ENCODE peak calls at places on chromosome 13, in six cellular contexts. K, D, W, H, U and N are unnamed samples.

GRCh38 chr13:34720618-34721017 is 221.5 kb upstream of the NBEA start:
- DNase-seq in U (no peak), K (no peak), H (no peak), D (no peak), W (no peak), N (no peak)

GRCh38 chr13:96075953-96076543 is 13.9 kb upstream of the HS6ST3 start:
- DNase-seq in H (peak; percentile 22), D (no peak), U (no peak), K (no peak), W (no peak), N (no peak)

GRCh38 chr13:73230714-73231113 is 171.9 kb downstream of the KLF5 start:
- DNase-seq in D (no peak), H (no peak), K (no peak), U (no peak), W (no peak), N (no peak)

GRCh38 chr13:33251131-33251629 is 34.4 kb downstream of the STARD13 start:
- DNase-seq in H (no peak), K (no peak), D (no peak), W (no peak), U (no peak), N (peak; percentile 91)

GRCh38 chr13:103161476-103161875 is 95.3 kb upstream of the SLC10A2 start:
- DNase-seq in H (no peak), D (no peak), W (no peak), U (no peak), K (no peak), N (no peak)

GRCh38 chr13:19601749-19602725 is 31.4 kb upstream of the MPHOSPH8 start:
- DNase-seq in W (no peak), D (peak; percentile 61), K (no peak), U (peak; percentile 1), H (peak; percentile 55), N (peak; percentile 46)

GRCh38 chr13:42064966-42065365 is 16.5 kb downstream of the DGKH start:
- DNase-seq in H (no peak), D (no peak), K (no peak), W (no peak), U (no peak), N (no peak)

GRCh38 chr13:100274942-100275506 is 186.1 kb downstream of the PCCA start:
- DNase-seq in D (no peak), W (no peak), H (no peak), U (no peak), K (no peak), N (no peak)

GRCh38 chr13:97974773-97975172 is 21.3 kb downstream of the IPO5 start:
- DNase-seq in H (no peak), U (no peak), K (no peak), W (no peak), D (no peak), N (no peak)

GRCh38 chr13:106277483-106278154 is 257.8 kb downstream of the EFNB2 start:
- DNase-seq in U (no peak), K (no peak), H (peak; percentile 5), W (no peak), D (no peak), N (no peak)

GRCh38 chr13:52454459-52454824 is 836 bp upstream of the CKAP2 start:
- DNase-seq in H (peak; percentile 10), U (no peak), D (no peak), K (peak; percentile 73), W (no peak), N (no peak)

GRCh38 chr13:94030415-94031119 is 448.9 kb downstream of the DCT start:
- DNase-seq in U (no peak), W (no peak), D (no peak), K (no peak), H (peak; percentile 48), N (no peak)

GRCh38 chr13:33761744-33762143 is 56.2 kb upstream of the RFC3 start:
- DNase-seq in D (no peak), U (no peak), W (no peak), H (peak; percentile 14), K (peak; percentile 17), N (no peak)

GRCh38 chr13:20550799-20551198 is 16.2 kb upstream of the IFT88 start:
- DNase-seq in K (no peak), U (no peak), W (no peak), H (no peak), D (no peak), N (no peak)

GRCh38 chr13:68490594-68490993 is 1260.5 kb upstream of the PCDH9 start:
- DNase-seq in U (no peak), K (no peak), H (no peak), D (no peak), W (no peak), N (no peak)

GRCh38 chr13:25886438-25887214 is 165.2 kb downstream of the SHISA2 start:
- DNase-seq in U (no peak), H (no peak), W (no peak), K (no peak), D (no peak), N (no peak)

GRCh38 chr13:99386495-99386894 is 79.3 kb upstream of the GPR183 start:
- DNase-seq in W (no peak), H (no peak), U (no peak), K (no peak), D (no peak), N (no peak)

GRCh38 chr13:59532405-59532804 is 631.3 kb downstream of the DIAPH3 start:
- DNase-seq in H (no peak), K (no peak), W (no peak), U (no peak), D (no peak), N (no peak)

GRCh38 chr13:55583953-55584593 is 1556.6 kb upstream of the PRR20A start:
- DNase-seq in W (no peak), H (no peak), K (no peak), U (no peak), D (no peak), N (no peak)

GRCh38 chr13:99417151-99417820 is 84.0 kb upstream of the TM9SF2 start:
- DNase-seq in U (no peak), D (no peak), H (no peak), W (no peak), K (no peak), N (no peak)

GRCh38 chr13:40480012-40480914 is 186.2 kb downstream of the FOXO1 start:
- DNase-seq in K (no peak), U (no peak), D (no peak), W (no peak), H (peak; percentile 9), N (no peak)

DNA sequence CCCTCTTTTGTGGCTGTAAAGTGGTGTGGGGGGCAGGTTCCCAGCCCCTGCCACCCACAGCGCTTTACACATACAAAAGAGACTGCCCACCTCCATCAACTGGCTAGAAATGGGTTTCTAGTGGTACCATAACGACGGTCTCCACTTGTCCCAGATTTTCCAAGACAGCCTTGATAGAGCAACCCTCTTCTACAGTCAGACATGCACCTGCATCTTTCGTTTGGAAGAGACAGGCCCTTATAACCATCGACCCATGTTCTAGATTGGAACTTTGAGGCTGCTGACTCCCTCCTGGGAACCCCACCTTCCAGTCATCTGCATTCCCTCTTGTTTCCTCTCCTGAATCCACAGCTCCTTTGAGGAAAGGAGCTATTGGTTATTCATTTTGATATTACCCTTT is 63.1 kb downstream of the GSX1 start:
- DNase-seq in D (no peak), U (no peak), H (no peak), W (no peak), K (no peak), N (no peak)
- H3K27me3 ChIP-seq in D (peaks cover 37% of the 10 kb centered on the region), U (no peaks in the 10 kb centered on the region), H (peaks cover 66% of the 10 kb centered on the region), W (no peaks in the 10 kb centered on the region), K (peaks cover 10% of the 10 kb centered on the region), N (no peaks in the 10 kb centered on the region)

GRCh38 chr13:28532226-28533048 is 37.5 kb upstream of the FLT1 start:
- DNase-seq in U (no peak), D (peak; percentile 67), K (no peak), H (peak; percentile 57), W (no peak), N (no peak)

GRCh38 chr13:28534210-28534609 is 39.3 kb upstream of the FLT1 start:
- DNase-seq in H (no peak), U (no peak), K (no peak), D (no peak), W (no peak), N (no peak)

GRCh38 chr13:28531956-28532225 is 37.0 kb upstream of the FLT1 start:
- DNase-seq in D (no peak), U (no peak), K (no peak), H (no peak), W (no peak), N (no peak)

GRCh38 chr13:28533441-28534166 is 38.7 kb upstream of the FLT1 start:
- DNase-seq in H (no peak), K (no peak), W (no peak), D (no peak), U (no peak), N (no peak)

DNA sequence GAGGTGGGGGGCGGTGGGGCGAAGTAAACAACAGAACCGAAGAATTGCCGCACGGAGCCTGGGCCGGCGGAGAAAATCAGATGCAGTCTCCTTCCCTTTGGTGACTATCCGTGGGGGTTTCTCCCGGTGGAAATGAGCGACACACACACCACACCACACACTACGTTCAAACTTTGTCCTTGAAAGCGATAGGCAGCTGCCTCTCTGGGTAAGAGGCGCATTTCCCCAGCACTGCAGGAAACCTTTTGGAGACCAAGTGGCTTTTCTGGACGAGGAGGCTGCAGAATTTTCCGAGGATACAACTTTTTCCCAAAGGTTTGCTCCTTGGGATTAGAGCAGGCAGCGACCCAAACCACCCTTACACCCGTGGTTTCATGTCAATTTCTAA is 38.1 kb upstream of the FLT1 start:
- DNase-seq in W (no peak), H (no peak), U (no peak), K (no peak), D (no peak), N (no peak)
- H3K27me3 ChIP-seq in W (no peaks in the 10 kb centered on the region), H (peaks cover 43% of the 10 kb centered on the region), U (peaks cover 12% of the 10 kb centered on the region), K (peaks cover 10% of the 10 kb centered on the region), D (peaks cover 32% of the 10 kb centered on the region), N (peaks cover 48% of the 10 kb centered on the region)

GRCh38 chr13:57624565-57625435 is 6.7 kb upstream of the PCDH17 start:
- DNase-seq in W (peak; percentile 44), U (no peak), H (peak; percentile 87), K (no peak), D (no peak), N (no peak)

GRCh38 chr13:57629821-57630235 is 1.7 kb upstream of the PCDH17 start:
- DNase-seq in H (peak; percentile 97), W (peak; percentile 81), K (no peak), D (peak; percentile 73), U (no peak), N (no peak)

GRCh38 chr13:57629391-57629804 is 2.1 kb upstream of the PCDH17 start:
- DNase-seq in U (no peak), W (no peak), K (no peak), H (no peak), D (no peak), N (no peak)

GRCh38 chr13:57630661-57631606 is 610 bp upstream of the PCDH17 start:
- DNase-seq in K (no peak), W (no peak), U (no peak), D (no peak), H (peak; percentile 30), N (no peak)

GRCh38 chr13:57627663-57628062 is 3.9 kb upstream of the PCDH17 start:
- DNase-seq in D (no peak), U (no peak), H (peak; percentile 50), W (no peak), K (no peak), N (no peak)
- H3K27me3 ChIP-seq in D (peaks cover 48% of the 10 kb centered on the region), U (peaks cover 10% of the 10 kb centered on the region), H (peaks cover 14% of the 10 kb centered on the region), W (no peaks in the 10 kb centered on the region), K (peaks cover 11% of the 10 kb centered on the region), N (no peaks in the 10 kb centered on the region)

DNA sequence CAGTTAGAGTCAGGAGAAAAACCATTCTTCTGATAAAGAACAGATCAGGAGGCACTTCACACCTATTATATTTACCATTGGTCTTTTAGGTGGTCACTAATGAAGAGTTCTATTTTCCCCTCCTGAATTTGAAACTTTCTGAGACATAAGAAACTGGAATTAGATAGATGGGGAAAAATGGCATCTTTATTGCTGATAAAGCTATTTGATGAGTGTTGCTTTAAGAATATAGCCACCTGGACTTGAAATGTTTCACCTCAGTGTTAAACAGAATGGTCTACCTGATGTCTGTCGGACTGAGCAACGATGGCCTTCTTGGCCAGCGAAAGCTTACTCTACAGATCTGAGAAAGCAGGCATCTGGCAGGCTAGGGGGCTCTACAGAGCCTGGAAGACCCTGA is 107.0 kb downstream of the SLITRK5 start:
- DNase-seq in K (no peak), H (no peak), W (no peak), U (no peak), D (no peak), N (no peak)
- H3K27me3 ChIP-seq in K (no peaks in the 10 kb centered on the region), H (no peaks in the 10 kb centered on the region), W (no peaks in the 10 kb centered on the region), U (no peaks in the 10 kb centered on the region), D (no peaks in the 10 kb centered on the region), N (no peaks in the 10 kb centered on the region)